ENCODE peak calls at places on chromosomes 2 and 18, in ten cellular contexts. C is Panc1; Y is CD8-positive, alpha-beta T cell; O is heart left ventricle; D is spleen; N is upper lobe of right lung; M is GM23248; X is trophoblast cell; H is AG04450; U is tibial nerve. J is an unnamed sample.

GRCh38 chr2:40193670-40194026 is 258.2 kb downstream of the SLC8A1 start:
- DNase-seq in C (no peak), Y (no peak), O (no peak), D (no peak), N (no peak), M (no peak), X (no peak), H (no peak), U (no peak), J (no peak)

GRCh38 chr2:111032721-111033532 is 87.8 kb upstream of the BCL2L11 start:
- DNase-seq in C (no peak), Y (no peak), O (no peak), D (no peak), N (no peak), M (peak; percentile 8), X (peak; percentile 47), H (no peak), U (no peak), J (no peak)

GRCh38 chr2:183267148-183267827 is 143.0 kb downstream of the NUP35 start:
- DNase-seq in C (no peak), Y (no peak), O (no peak), D (no peak), N (no peak), M (no peak), X (no peak), H (no peak), U (no peak), J (no peak)

GRCh38 chr2:15560404-15560987 is 638 bp downstream of the NBAS start:
- DNase-seq in C (no peak), Y (no peak), O (no peak), D (no peak), N (no peak), M (peak; percentile 81), X (peak; percentile 32), H (no peak), U (no peak), J (peak; percentile 30)

GRCh38 chr2:42979416-42979869 is 187.1 kb upstream of the HAAO start:
- DNase-seq in C (no peak), Y (no peak), O (no peak), D (peak; percentile 33), N (peak; percentile 33), M (no peak), X (no peak), H (no peak), U (no peak), J (no peak)

GRCh38 chr2:235406420-235406819 is 87.4 kb upstream of the AGAP1 start:
- DNase-seq in C (no peak), Y (no peak), O (no peak), D (no peak), N (no peak), M (no peak), X (no peak), H (no peak), U (no peak), J (no peak)

GRCh38 chr2:101160454-101160853 is 9.3 kb upstream of the TBC1D8 start:
- DNase-seq in C (no peak), Y (no peak), O (no peak), D (no peak), N (no peak), M (peak; percentile 83), X (no peak), H (no peak), U (no peak), J (no peak)

GRCh38 chr2:203361922-203362321 is 33.7 kb downstream of the ABI2 start:
- DNase-seq in C (no peak), Y (no peak), O (no peak), D (no peak), N (no peak), M (peak; percentile 42), X (no peak), H (no peak), U (no peak), J (no peak)

GRCh38 chr2:20689428-20690264 is 22.7 kb downstream of the GDF7 start:
- DNase-seq in C (no peak), Y (no peak), O (no peak), D (no peak), N (no peak), M (no peak), X (no peak), H (no peak), U (no peak), J (no peak)

GRCh38 chr18:37299471-37300304 is 265.9 kb downstream of the CELF4 start:
- DNase-seq in C (peak; percentile 22), Y (no peak), O (peak; percentile 80), D (no peak), N (peak; percentile 82), M (peak; percentile 97), X (peak; percentile 98), H (peak; percentile 81), U (peak; percentile 72), J (peak; percentile 65)

GRCh38 chr2:178385595-178386148 is 65.3 kb downstream of the PRKRA start:
- DNase-seq in C (no peak), Y (no peak), O (no peak), D (no peak), N (no peak), M (peak; percentile 6), X (peak; percentile 55), H (no peak), U (no peak), J (no peak)

GRCh38 chr18:76488190-76488589 is 6.9 kb downstream of the ZNF516 start:
- DNase-seq in C (no peak), Y (no peak), O (no peak), D (no peak), N (no peak), M (peak; percentile 73), X (no peak), H (no peak), U (no peak), J (no peak)

GRCh38 chr2:52113338-52113737 is 1081.4 kb upstream of the NRXN1 start:
- DNase-seq in C (no peak), Y (no peak), O (no peak), D (no peak), N (no peak), M (no peak), X (no peak), H (peak; percentile 18), U (no peak), J (no peak)

GRCh38 chr2:43021791-43022500 is 204.5 kb downstream of the ZFP36L2 start:
- DNase-seq in C (no peak), Y (no peak), O (no peak), D (peak; percentile 56), N (no peak), M (no peak), X (no peak), H (no peak), U (no peak), J (peak; percentile 74)

GRCh38 chr18:67215686-67216085 is 300.8 kb downstream of the DSEL start:
- DNase-seq in C (no peak), Y (no peak), O (no peak), D (peak; percentile 73), N (no peak), M (no peak), X (no peak), H (no peak), U (no peak), J (no peak)

GRCh38 chr2:137938204-137938603 is 26.1 kb upstream of the HNMT start:
- DNase-seq in C (no peak), Y (no peak), O (no peak), D (no peak), N (no peak), M (peak; percentile 12), X (no peak), H (no peak), U (no peak), J (no peak)

GRCh38 chr2:118249531-118249930 is 161.3 kb downstream of the INSIG2 start:
- DNase-seq in C (no peak), Y (no peak), O (no peak), D (no peak), N (no peak), M (peak; percentile 70), X (peak; percentile 9), H (no peak), U (no peak), J (no peak)

DNA sequence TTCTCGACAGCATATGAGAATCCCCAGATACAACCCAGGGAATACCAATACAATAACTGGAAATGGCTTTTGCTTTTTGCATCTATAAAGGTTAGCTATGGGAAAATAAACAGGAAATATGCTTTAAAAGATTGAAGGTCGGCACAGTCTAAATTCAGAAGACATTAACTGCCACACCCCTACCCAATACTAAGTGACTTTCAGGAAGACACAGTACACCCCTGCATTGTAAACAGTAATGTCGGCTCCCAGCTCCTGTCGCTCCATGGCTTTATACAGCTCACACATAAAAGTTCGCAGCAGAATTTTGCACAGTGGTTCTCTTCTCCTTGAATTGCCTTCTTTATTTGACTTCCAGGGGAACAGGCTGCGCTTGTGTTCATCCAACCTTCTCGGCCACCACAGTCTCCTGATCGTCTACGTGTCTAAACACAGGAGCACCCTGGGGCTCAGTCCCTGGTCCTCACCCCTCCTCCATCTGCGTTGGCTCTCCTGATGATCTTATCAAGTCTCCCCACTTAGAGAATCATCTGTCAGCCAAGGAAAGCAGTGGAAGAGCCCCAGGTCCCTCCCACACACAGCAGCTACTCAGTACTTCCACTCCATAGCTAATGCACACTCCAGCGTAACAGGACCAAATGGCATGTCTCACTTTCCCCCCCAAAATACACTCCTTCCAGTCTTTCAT is 22.7 kb downstream of the CYB5A start:
- DNase-seq in C (no peak), Y (no peak), O (no peak), D (no peak), N (no peak), M (no peak), X (no peak), H (no peak), U (no peak), J (no peak)
- H3K27ac ChIP-seq in C (no peak overlapping the region), Y (no peak overlapping the region), O (no peak overlapping the region), D (peak overlapping the region; percentile 65), N (no peak overlapping the region), M (no peak overlapping the region), X (no peak overlapping the region), H (no peak overlapping the region), U (no peak overlapping the region), J (no peak overlapping the region)

DNA sequence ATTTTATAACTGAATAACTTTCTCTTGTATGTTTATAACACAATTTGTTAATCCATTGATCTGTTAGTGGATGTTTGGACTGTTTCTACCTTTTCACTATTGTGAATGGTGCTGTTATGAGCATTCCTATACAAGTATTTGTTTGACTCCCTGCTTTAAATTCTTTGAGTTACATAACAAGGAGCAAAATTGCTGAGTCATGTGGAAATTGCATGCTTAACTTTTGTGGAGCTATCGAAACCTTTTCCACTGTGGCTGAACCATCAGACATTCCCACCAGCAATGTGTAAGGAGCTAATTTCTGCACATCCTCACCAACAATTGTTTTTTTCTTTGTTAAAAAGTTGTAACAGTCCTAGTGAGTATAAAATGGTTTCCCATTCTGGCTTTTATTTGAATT is 415.5 kb downstream of the CBLN2 start:
- DNase-seq in C (no peak), Y (no peak), O (no peak), D (no peak), N (no peak), M (no peak), X (no peak), H (no peak), U (no peak), J (no peak)
- H3K27ac ChIP-seq in C (no peak overlapping the region), Y (no peak overlapping the region), O (no peak overlapping the region), D (no peak overlapping the region), N (no peak overlapping the region), M (no peak overlapping the region), X (no peak overlapping the region), H (no peak overlapping the region), U (no peak overlapping the region), J (no peak overlapping the region)

GRCh38 chr2:159798376-159798724 is 342 bp upstream of the CD302 start:
- DNase-seq in C (no peak), Y (no peak), O (no peak), D (no peak), N (no peak), M (no peak), X (no peak), H (no peak), U (no peak), J (no peak)
- H3K27ac ChIP-seq in C (peak overlapping the region; percentile 17), Y (no peak overlapping the region), O (peak overlapping the region; percentile 85), D (peak overlapping the region; percentile 89), N (peak overlapping the region; percentile 97), M (peak overlapping the region; percentile 36), X (no peak overlapping the region), H (no peak overlapping the region), U (peak overlapping the region; percentile 71), J (no peak overlapping the region)

GRCh38 chr2:191845876-191846786 is 757 bp downstream of the CAVIN2 start:
- DNase-seq in C (no peak), Y (no peak), O (peak; percentile 44), D (peak; percentile 73), N (peak; percentile 75), M (no peak), X (no peak), H (no peak), U (no peak), J (no peak)
- H3K27ac ChIP-seq in C (no peak overlapping the region), Y (no peak overlapping the region), O (peak overlapping the region; percentile 96), D (peak overlapping the region; percentile 84), N (peak overlapping the region; percentile 90), M (no peak overlapping the region), X (no peak overlapping the region), H (peak overlapping the region; percentile 93), U (peak overlapping the region; percentile 50), J (no peak overlapping the region)

J was measured in caudate nucleus.